ENCODE peak calls at places on chromosomes 16 and 17, in eight cellular contexts. One of them, this sample, is unnamed.

GRCh38 chr17:2211661-2212327 is 91.8 kb downstream of the SMG6 start:
- DNase-seq in activated naive CD4-positive, alpha-beta T cell: no peak
- DNase-seq in AG10803: no peak
- DNase-seq in PC-3: no peak
- DNase-seq in SW 1271: no peak
- DNase-seq in NCI-H1092: no peak
- DNase-seq in endothelial cell: no peak
- DNase-seq in activated T-cell treated with anti-CD3 and anti-CD28 coated beads for 1 hour: no peak
- DNase-seq in this sample: no peak

GRCh38 chr17:62821213-62822079 is 13.3 kb upstream of the MARCHF10 start:
- DNase-seq in activated T-cell treated with anti-CD3 and anti-CD28 coated beads for 1 hour: no peak
- DNase-seq in PC-3: no peak
- DNase-seq in NCI-H1092: no peak
- DNase-seq in AG10803: no peak
- DNase-seq in SW 1271: no peak
- DNase-seq in activated naive CD4-positive, alpha-beta T cell: no peak
- DNase-seq in endothelial cell: no peak
- DNase-seq in this sample: no peak

GRCh38 chr16:89314357-89314756 is 96.9 kb downstream of the ZNF778 start:
- DNase-seq in activated T-cell treated with anti-CD3 and anti-CD28 coated beads for 1 hour: peak; percentile 47
- DNase-seq in AG10803: no peak
- DNase-seq in PC-3: no peak
- DNase-seq in SW 1271: no peak
- DNase-seq in activated naive CD4-positive, alpha-beta T cell: no peak
- DNase-seq in NCI-H1092: no peak
- DNase-seq in endothelial cell: no peak
- DNase-seq in this sample: no peak

GRCh38 chr17:50173335-50173941 is 7.6 kb downstream of the SGCA start:
- DNase-seq in activated naive CD4-positive, alpha-beta T cell: no peak
- DNase-seq in AG10803: peak; percentile 91
- DNase-seq in SW 1271: no peak
- DNase-seq in activated T-cell treated with anti-CD3 and anti-CD28 coated beads for 1 hour: no peak
- DNase-seq in PC-3: no peak
- DNase-seq in endothelial cell: no peak
- DNase-seq in NCI-H1092: no peak
- DNase-seq in this sample: no peak

GRCh38 chr17:42180922-42181850 is at the start of gene KCNH4:
- DNase-seq in AG10803: peak; percentile 58
- DNase-seq in PC-3: no peak
- DNase-seq in SW 1271: no peak
- DNase-seq in activated naive CD4-positive, alpha-beta T cell: peak; percentile 66
- DNase-seq in endothelial cell: peak; percentile 63
- DNase-seq in activated T-cell treated with anti-CD3 and anti-CD28 coated beads for 1 hour: peak; percentile 70
- DNase-seq in NCI-H1092: peak; percentile 72
- DNase-seq in this sample: peak; percentile 82

GRCh38 chr16:2388875-2389433 is 40.3 kb upstream of the CCNF start:
- DNase-seq in activated T-cell treated with anti-CD3 and anti-CD28 coated beads for 1 hour: no peak
- DNase-seq in NCI-H1092: peak; percentile 74
- DNase-seq in activated naive CD4-positive, alpha-beta T cell: no peak
- DNase-seq in SW 1271: no peak
- DNase-seq in AG10803: peak; percentile 39
- DNase-seq in endothelial cell: no peak
- DNase-seq in PC-3: peak; percentile 84
- DNase-seq in this sample: no peak

GRCh38 chr16:76222087-76222486 is 55.1 kb upstream of the CNTNAP4 start:
- DNase-seq in activated naive CD4-positive, alpha-beta T cell: no peak
- DNase-seq in SW 1271: no peak
- DNase-seq in AG10803: no peak
- DNase-seq in endothelial cell: no peak
- DNase-seq in NCI-H1092: no peak
- DNase-seq in PC-3: no peak
- DNase-seq in activated T-cell treated with anti-CD3 and anti-CD28 coated beads for 1 hour: no peak
- DNase-seq in this sample: no peak

GRCh38 chr17:81251091-81251942 is 12.2 kb downstream of the NDUFAF8 start:
- DNase-seq in AG10803: no peak
- DNase-seq in NCI-H1092: peak; percentile 95
- DNase-seq in activated T-cell treated with anti-CD3 and anti-CD28 coated beads for 1 hour: no peak
- DNase-seq in SW 1271: no peak
- DNase-seq in endothelial cell: no peak
- DNase-seq in activated naive CD4-positive, alpha-beta T cell: no peak
- DNase-seq in PC-3: no peak
- DNase-seq in this sample: no peak

GRCh38 chr16:83356266-83356665 is 451.5 kb upstream of the HSBP1 start:
- DNase-seq in endothelial cell: peak; percentile 25
- DNase-seq in SW 1271: no peak
- DNase-seq in activated naive CD4-positive, alpha-beta T cell: no peak
- DNase-seq in activated T-cell treated with anti-CD3 and anti-CD28 coated beads for 1 hour: no peak
- DNase-seq in PC-3: peak; percentile 58
- DNase-seq in NCI-H1092: peak; percentile 53
- DNase-seq in AG10803: peak; percentile 65
- DNase-seq in this sample: peak; percentile 12